ENCODE peak calls at places on chromosomes 1 and 21, in five cellular contexts. Q, A, X, Z and J are unnamed samples.

GRCh38 chr1:231337043-231337471 is 595 bp downstream of the EXOC8 start:
- DNase-seq in Q (no peak), A (peak; percentile 90), X (peak; percentile 22), Z (no peak), J (no peak)

GRCh38 chr1:183043872-183044859 is 20.9 kb downstream of the LAMC1 start:
- DNase-seq in Q (no peak), A (no peak), X (no peak), Z (no peak), J (no peak)

GRCh38 chr21:35026617-35027557 is 22.2 kb downstream of the RUNX1 start:
- DNase-seq in Q (peak; percentile 16), A (peak; percentile 94), X (peak; percentile 63), Z (peak; percentile 73), J (peak; percentile 34)

GRCh38 chr1:14826172-14826636 is 227.7 kb downstream of the KAZN start:
- DNase-seq in Q (no peak), A (peak; percentile 46), X (peak; percentile 27), Z (no peak), J (peak; percentile 91)

GRCh38 chr1:55582078-55582477 is 366.9 kb upstream of the USP24 start:
- DNase-seq in Q (no peak), A (no peak), X (no peak), Z (no peak), J (no peak)

GRCh38 chr1:209837671-209838070 is 9.9 kb downstream of the UTP25 start:
- DNase-seq in Q (no peak), A (no peak), X (no peak), Z (no peak), J (no peak)

GRCh38 chr1:17369466-17369865 is 2.5 kb upstream of the PADI6 start:
- DNase-seq in Q (no peak), A (no peak), X (no peak), Z (no peak), J (peak; percentile 10)

GRCh38 chr1:41633764-41634163 is 149.3 kb upstream of the EDN2 start:
- DNase-seq in Q (no peak), A (no peak), X (no peak), Z (peak; percentile 7), J (no peak)

GRCh38 chr1:244971524-244972216 is 107.3 kb upstream of the HNRNPU start:
- DNase-seq in Q (no peak), A (no peak), X (no peak), Z (no peak), J (no peak)

GRCh38 chr1:10915594-10915993 is 96.9 kb upstream of the TARDBP start:
- DNase-seq in Q (no peak), A (peak; percentile 36), X (no peak), Z (no peak), J (no peak)

GRCh38 chr1:57637155-57637554 is 213.3 kb upstream of the DAB1 start:
- DNase-seq in Q (no peak), A (no peak), X (no peak), Z (no peak), J (peak; percentile 74)

GRCh38 chr1:119294728-119295127 is 73.9 kb upstream of the HAO2 start:
- DNase-seq in Q (no peak), A (no peak), X (no peak), Z (no peak), J (no peak)

GRCh38 chr21:46055863-46056281 is 42.0 kb upstream of the COL6A2 start:
- DNase-seq in Q (no peak), A (peak; percentile 86), X (no peak), Z (no peak), J (peak; percentile 58)

GRCh38 chr1:19122668-19123067 is 87.4 kb downstream of the UBR4 start:
- DNase-seq in Q (no peak), A (no peak), X (peak; percentile 75), Z (no peak), J (no peak)

GRCh38 chr1:246214708-246215504 is 292.2 kb downstream of the SMYD3 start:
- DNase-seq in Q (no peak), A (no peak), X (peak; percentile 32), Z (no peak), J (peak; percentile 92)

GRCh38 chr1:231335663-231336602 is 1.7 kb downstream of the EXOC8 start:
- DNase-seq in Q (no peak), A (no peak), X (no peak), Z (no peak), J (no peak)

GRCh38 chr1:147515046-147515869 is 26.0 kb upstream of the BCL9 start:
- DNase-seq in Q (no peak), A (no peak), X (peak; percentile 42), Z (no peak), J (no peak)

GRCh38 chr1:13948851-13949490 is 249.0 kb downstream of the PRDM2 start:
- DNase-seq in Q (no peak), A (no peak), X (no peak), Z (no peak), J (peak; percentile 78)

GRCh38 chr21:15761508-15762100 is 31.8 kb downstream of the USP25 start:
- DNase-seq in Q (no peak), A (no peak), X (peak; percentile 93), Z (no peak), J (no peak)

GRCh38 chr1:113905435-113905861 is 322 bp downstream of the DCLRE1B start:
- DNase-seq in Q (no peak), A (no peak), X (no peak), Z (no peak), J (no peak)

GRCh38 chr1:107326823-107327445 is 186.1 kb downstream of the NTNG1 start:
- DNase-seq in Q (no peak), A (no peak), X (no peak), Z (no peak), J (no peak)

GRCh38 chr1:67041836-67042503 is 12.0 kb downstream of the SLC35D1 start:
- DNase-seq in Q (no peak), A (no peak), X (no peak), Z (no peak), J (no peak)

GRCh38 chr1:202376247-202376646 is 27.7 kb downstream of the PPP1R12B start:
- DNase-seq in Q (no peak), A (no peak), X (no peak), Z (no peak), J (peak; percentile 45)

GRCh38 chr1:94731891-94732290 is 88.3 kb upstream of the SLC44A3 start:
- DNase-seq in Q (no peak), A (no peak), X (no peak), Z (no peak), J (peak; percentile 42)

GRCh38 chr1:94757931-94758330 is 62.2 kb upstream of the SLC44A3 start:
- DNase-seq in Q (no peak), A (no peak), X (no peak), Z (no peak), J (peak; percentile 94)

GRCh38 chr1:999797-1000356 is at the start of gene HES4:
- DNase-seq in Q (peak; percentile 83), A (peak; percentile 96), X (peak; percentile 94), Z (peak; percentile 60), J (peak; percentile 96)

GRCh38 chr1:151837841-151838490 is 1.7 kb downstream of the C2CD4D start:
- DNase-seq in Q (no peak), A (peak; percentile 90), X (no peak), Z (peak; percentile 44), J (peak; percentile 34)

GRCh38 chr1:226144045-226144444 is 42.5 kb downstream of the ACBD3 start:
- DNase-seq in Q (no peak), A (no peak), X (no peak), Z (no peak), J (no peak)

GRCh38 chr1:226154593-226154992 is 31.9 kb downstream of the ACBD3 start:
- DNase-seq in Q (no peak), A (no peak), X (no peak), Z (no peak), J (no peak)

GRCh38 chr1:226148121-226148648 is 38.4 kb downstream of the ACBD3 start:
- DNase-seq in Q (no peak), A (no peak), X (no peak), Z (no peak), J (no peak)

GRCh38 chr1:226149806-226150205 is 36.7 kb downstream of the ACBD3 start:
- DNase-seq in Q (no peak), A (no peak), X (no peak), Z (no peak), J (no peak)
- TF ChIP-seq CTCF in Q (no peak), A (no peak), X (no peak), Z (no peak), J (no peak)

DNA sequence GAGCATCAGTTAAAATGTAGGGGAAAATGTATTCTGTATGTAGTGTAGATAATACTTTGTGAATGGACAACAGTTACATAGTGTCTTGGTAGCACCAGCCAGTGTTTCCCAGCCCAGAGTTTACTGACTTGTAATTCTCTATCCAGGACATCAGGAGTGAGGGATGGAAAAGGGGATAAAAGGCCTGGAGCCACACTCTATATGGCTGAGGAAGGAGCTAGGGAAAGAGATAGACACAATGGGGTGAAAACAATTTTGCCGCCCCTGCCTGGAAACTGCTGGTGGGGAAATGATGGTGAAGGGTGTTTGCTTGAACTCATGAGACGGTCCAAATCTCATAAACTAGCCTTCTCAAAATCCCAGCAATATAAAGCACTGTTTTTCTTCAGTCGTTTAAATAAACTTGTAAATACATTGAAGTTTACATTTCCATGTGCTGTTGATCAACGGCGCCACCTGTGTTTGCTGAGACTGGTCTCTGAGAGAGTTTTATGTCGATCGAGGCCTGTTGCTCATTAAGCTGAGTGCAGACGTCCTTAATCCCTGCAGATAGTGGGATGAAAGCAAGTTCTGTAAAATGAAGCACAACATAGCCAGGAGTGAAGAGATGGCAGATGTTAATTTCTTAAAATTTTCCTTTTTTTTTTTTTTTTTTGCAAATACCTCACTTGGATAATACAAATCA is 27.9 kb upstream of the AGO1 start:
- DNase-seq in Q (no peak), A (no peak), X (peak; percentile 27), Z (no peak), J (no peak)
- TF ChIP-seq CTCF in Q (no peak), A (no peak), X (no peak), Z (no peak), J (no peak)

DNA sequence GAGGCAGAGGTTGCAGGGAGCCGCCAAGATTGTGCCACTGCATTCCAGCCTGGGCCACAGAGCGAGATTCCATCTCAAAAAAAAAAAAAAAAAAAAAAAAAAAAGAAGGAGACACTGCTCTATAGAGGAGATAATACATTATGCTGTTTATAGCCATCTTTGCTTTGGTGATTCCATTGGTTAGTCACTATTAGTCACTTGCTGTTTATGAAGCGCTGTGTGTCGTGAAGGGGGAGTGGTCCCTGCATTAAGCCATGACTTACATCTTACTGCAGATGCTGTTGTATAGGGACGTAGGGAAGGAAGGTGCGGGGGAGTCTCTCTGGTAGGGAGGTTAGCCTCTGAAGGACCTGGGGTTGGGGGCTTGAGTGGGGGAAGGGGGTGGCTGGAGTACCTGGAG is 48.3 kb downstream of the HUNK start:
- DNase-seq in Q (no peak), A (no peak), X (no peak), Z (no peak), J (no peak)
- TF ChIP-seq CTCF in Q (no peak), A (no peak), X (no peak), Z (no peak), J (no peak)

DNA sequence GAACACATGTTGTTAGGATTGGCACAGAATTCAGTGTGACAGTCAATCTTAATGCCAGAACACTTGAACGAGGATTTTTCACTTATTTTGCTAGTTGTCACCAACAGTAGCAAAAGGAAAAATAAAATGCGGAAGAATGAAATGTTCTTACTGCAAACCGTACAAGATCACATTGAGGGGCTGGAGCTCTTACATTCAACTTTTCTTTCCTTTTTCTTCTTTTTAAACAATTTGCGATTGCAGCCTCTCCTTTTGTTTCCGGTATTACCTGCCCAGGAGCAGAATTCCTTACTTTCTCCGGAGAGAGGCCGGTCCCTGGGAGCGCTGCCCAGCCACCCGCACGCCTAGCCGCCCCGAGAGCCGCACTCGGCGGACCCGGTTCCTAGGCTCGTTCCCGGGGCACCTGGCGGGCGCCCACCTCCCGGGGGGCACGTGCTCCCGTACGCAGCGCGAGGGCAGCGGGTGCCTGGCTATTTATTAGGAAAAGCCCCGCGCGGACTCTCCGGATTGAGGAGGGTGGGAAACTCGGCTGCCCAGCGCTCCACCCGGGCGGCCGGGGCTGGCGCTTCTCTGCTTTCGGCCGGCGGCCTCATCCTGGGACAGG is 1.2 kb upstream of the CAMTA1 start:
- DNase-seq in Q (no peak), A (no peak), X (no peak), Z (no peak), J (peak; percentile 22)
- TF ChIP-seq CTCF in Q (no peak), A (no peak), X (no peak), Z (no peak), J (no peak)